ENCODE peak calls at places on chromosomes 11 and 22, in four cellular contexts. U is cardiac fibroblast, D is heart right ventricle, B is OCI-LY7. T is an unnamed sample.

GRCh38 chr11:32172771-32173170 is 81.9 kb downstream of the RCN1 start:
- DNase-seq in U (peak), D (no peak), B (no peak), T (no peak)

GRCh38 chr11:95230054-95231034 is 658 bp downstream of the SESN3 start:
- DNase-seq in U (peak), D (peak), B (peak), T (no peak)

GRCh38 chr11:122681070-122681469 is 25.5 kb downstream of the UBASH3B start:
- DNase-seq in U (peak), D (no peak), B (no peak), T (no peak)

GRCh38 chr11:115345840-115346239 is 158.4 kb downstream of the CADM1 start:
- DNase-seq in U (no peak), D (no peak), B (no peak), T (no peak)

GRCh38 chr11:105719073-105719846 is 109.4 kb downstream of the GRIA4 start:
- DNase-seq in U (peak), D (no peak), B (no peak), T (no peak)

GRCh38 chr11:21343204-21343603 is 673.8 kb downstream of the NELL1 start:
- DNase-seq in U (no peak), D (no peak), B (no peak), T (no peak)

GRCh38 chr11:1303196-1303821 is 6.1 kb downstream of the TOLLIP start:
- DNase-seq in U (peak), D (no peak), B (no peak), T (no peak)

GRCh38 chr11:67095214-67095507 is 23.9 kb upstream of the KDM2A start:
- DNase-seq in U (no peak), D (no peak), B (no peak), T (no peak)

GRCh38 chr22:37337204-37337943 is 55.1 kb downstream of the CYTH4 start:
- DNase-seq in U (peak), D (no peak), B (no peak), T (no peak)

GRCh38 chr11:110919241-110919893 is 207.1 kb upstream of the ARHGAP20 start:
- DNase-seq in U (no peak), D (no peak), B (no peak), T (no peak)

GRCh38 chr11:69293819-69294505 is at the start of gene MYEOV:
- DNase-seq in U (peak), D (no peak), B (peak), T (no peak)

GRCh38 chr11:118841469-118842222 is 42.0 kb upstream of the CXCR5 start:
- DNase-seq in U (no peak), D (no peak), B (peak), T (no peak)

GRCh38 chr22:46369716-46370583 is 34.4 kb downstream of the TRMU start:
- DNase-seq in U (no peak), D (no peak), B (no peak), T (no peak)

GRCh38 chr11:9577551-9577950 is 4.1 kb downstream of the WEE1 start:
- DNase-seq in U (peak), D (no peak), B (peak), T (no peak)

GRCh38 chr22:38924197-38924952 is 33.0 kb upstream of the APOBEC3A start:
- DNase-seq in U (peak), D (peak), B (no peak), T (peak)

GRCh38 chr11:66686801-66687750 is 9.4 kb upstream of the RBM4B start:
- DNase-seq in U (no peak), D (no peak), B (no peak), T (no peak)

GRCh38 chr22:45197606-45198462 is 34.1 kb downstream of the NUP50 start:
- DNase-seq in U (no peak), D (no peak), B (no peak), T (no peak)

GRCh38 chr11:60795291-60795690 is 10.2 kb downstream of the MS4A10 start:
- DNase-seq in U (no peak), D (no peak), B (no peak), T (no peak)

GRCh38 chr11:111225871-111226270 is 19.7 kb upstream of the POU2AF2 start:
- DNase-seq in U (no peak), D (no peak), B (no peak), T (no peak)

GRCh38 chr11:62546937-62547625 is 475 bp upstream of the AHNAK start:
- DNase-seq in U (peak), D (no peak), B (no peak), T (no peak)

GRCh38 chr11:27205779-27206549 is 157.1 kb downstream of the CCDC34 start:
- DNase-seq in U (no peak), D (no peak), B (no peak), T (no peak)

GRCh38 chr22:37636186-37636948 is 3.1 kb upstream of the SH3BP1 start:
- DNase-seq in U (peak), D (no peak), B (no peak), T (no peak)

GRCh38 chr11:36240746-36241295 is 48.4 kb downstream of the COMMD9 start:
- DNase-seq in U (no peak), D (no peak), B (no peak), T (no peak)

GRCh38 chr11:7278314-7278917 is 26.7 kb downstream of the SYT9 start:
- DNase-seq in U (peak), D (no peak), B (peak), T (no peak)
- TF ChIP-seq CTCF in U (peak), D (peak), B (peak), T (peak)

GRCh38 chr11:130980463-130980862 is 64.2 kb upstream of the SNX19 start:
- DNase-seq in U (no peak), D (no peak), B (no peak), T (no peak)

DNA sequence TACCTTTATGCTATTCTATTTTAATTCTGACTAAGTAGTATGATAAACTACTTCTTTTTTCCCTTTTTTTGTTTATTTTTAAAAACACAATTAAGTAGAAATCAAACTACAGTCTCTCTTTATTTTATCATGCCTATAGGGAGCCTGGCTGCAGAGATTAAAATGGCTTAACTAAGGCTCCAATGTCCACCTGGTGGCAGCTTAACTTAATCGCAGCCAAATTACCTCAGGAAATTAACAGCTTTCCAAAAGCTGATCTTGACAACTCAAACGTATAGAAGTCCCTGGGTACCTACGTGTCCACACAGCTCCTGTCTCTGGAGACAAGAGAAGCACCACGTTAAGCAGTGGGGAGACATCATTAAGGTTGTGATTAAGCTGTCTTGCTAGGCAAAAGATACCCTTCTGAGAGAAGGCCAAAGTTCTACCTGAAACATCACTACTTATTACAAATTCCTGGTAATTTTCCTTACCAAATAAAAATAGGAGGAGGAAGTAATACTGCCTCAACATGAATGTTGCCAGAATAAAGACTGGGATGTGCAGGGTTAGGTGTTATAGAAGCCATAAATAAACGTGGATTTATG is 63.2 kb upstream of the SNX19 start:
- DNase-seq in U (peak), D (no peak), B (peak), T (no peak)
- TF ChIP-seq CTCF in U (peak), D (peak), B (peak), T (peak)

GRCh38 chr11:12868315-12869073 is 140.6 kb upstream of the RASSF10 start:
- DNase-seq in U (peak), D (no peak), B (no peak), T (no peak)
- TF ChIP-seq CTCF in U (peak), D (peak), B (peak), T (peak)

DNA sequence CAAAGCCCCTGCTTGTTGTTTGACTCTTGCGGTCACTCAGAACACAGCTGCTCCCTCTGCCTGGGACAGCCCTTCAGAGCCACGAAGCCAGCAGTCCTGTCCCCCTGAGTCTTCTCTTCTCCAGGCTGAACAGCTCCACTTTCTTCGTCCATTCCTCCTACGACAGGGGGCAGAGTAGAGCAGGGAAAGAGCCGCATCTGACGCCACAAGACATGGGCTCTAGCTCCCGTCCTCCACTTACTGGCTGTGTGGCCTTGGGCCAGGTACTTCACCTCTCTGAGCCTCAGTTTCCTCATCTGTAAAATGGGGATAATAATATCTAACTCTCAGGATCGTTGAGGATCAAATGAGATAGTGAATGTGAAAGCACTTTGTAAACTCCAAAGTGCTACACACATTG is 29.9 kb downstream of the CHRDL2 start:
- DNase-seq in U (peak), D (no peak), B (peak), T (no peak)
- TF ChIP-seq CTCF in U (peak), D (peak), B (peak), T (peak)

DNA sequence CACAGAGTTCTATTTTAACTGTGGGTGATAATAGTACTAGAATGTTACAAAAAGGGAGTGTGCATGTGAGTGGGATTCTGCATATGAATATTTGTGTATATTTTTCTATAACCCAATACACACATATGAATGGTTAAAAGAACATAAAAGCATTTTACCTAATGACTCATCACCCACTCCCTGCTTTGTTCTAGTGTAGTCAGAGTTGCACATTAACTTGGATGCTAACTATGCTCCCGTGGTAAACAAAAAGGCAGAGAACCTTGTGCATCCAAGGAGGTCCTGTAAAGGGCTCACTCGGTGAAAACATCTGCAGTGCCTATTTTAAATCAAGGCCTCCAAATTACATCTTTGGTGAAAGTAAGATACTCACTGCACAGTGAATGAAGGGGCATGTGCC is 1289.4 kb downstream of the LRRC4C start:
- DNase-seq in U (no peak), D (no peak), B (no peak), T (no peak)
- TF ChIP-seq CTCF in U (no peak), D (no peak), B (no peak), T (no peak)

GRCh38 chr11:108871867-108872266 is 207.0 kb downstream of the DDX10 start:
- DNase-seq in U (peak), D (no peak), B (no peak), T (no peak)
- TF ChIP-seq CTCF in U (no peak), D (no peak), B (no peak), T (no peak)

GRCh38 chr11:125155100-125155444 is 9.5 kb upstream of the PKNOX2 start:
- DNase-seq in U (no peak), D (no peak), B (no peak), T (no peak)
- TF ChIP-seq CTCF in U (no peak), D (no peak), B (no peak), T (no peak)

GRCh38 chr11:86535773-86536172 is 136.6 kb downstream of the ME3 start:
- DNase-seq in U (no peak), D (no peak), B (no peak), T (no peak)

GRCh38 chr11:86538223-86538548 is 134.2 kb downstream of the ME3 start:
- DNase-seq in U (no peak), D (no peak), B (no peak), T (no peak)

GRCh38 chr11:86537541-86538222 is 134.7 kb downstream of the ME3 start:
- DNase-seq in U (peak), D (no peak), B (no peak), T (no peak)
- TF ChIP-seq CTCF in U (no peak), D (no peak), B (no peak), T (no peak)

DNA sequence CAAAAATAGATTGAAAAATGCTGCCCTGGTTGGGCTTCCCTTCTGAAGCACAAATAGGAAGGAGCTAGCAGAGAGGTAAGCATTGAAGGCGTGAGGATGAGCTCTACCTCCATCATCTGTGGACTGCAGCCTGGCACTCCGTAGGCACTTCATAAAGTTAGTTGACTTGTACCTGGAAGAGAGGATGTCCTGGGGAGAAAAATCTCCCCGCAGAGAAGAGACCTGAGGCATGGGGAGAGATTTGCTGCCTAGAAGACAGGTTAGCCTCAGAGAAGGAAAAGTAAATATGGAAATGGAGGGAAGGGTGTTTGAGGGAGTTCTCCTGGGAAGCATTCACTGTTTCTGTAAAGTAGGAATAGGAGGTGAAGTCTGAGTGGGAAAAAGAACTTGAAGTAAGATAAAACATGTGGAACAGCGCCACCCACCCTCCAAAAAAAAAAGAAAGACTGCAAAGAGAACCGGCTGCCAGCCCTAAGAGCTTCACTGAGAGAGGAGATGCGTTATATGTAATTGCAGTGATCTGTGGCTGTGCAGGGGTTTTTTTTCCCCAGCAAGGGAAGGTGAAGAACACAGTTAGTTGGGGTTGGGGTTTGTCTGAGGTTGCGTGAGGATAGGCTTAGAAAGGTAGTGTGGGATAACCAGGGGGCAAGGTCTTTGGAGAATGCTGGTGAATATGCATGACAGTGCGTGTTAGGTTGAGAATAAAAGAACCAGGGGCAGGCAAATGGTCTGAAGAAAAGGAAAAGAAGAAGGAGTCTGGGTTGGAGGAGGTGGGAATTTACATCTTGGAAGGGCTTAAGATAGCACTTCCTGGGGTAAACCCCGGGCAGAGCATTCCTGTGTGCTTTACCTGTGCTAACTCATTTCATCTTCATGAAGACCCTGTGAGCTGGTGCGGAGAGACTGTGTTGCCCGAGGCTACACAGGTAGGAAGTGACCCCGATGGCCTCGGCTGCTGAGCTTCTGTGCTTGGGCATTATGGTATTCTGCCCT is 16.0 kb downstream of the TNRC6B start:
- DNase-seq in U (peak), D (no peak), B (no peak), T (no peak)
- TF ChIP-seq CTCF in U (peak), D (peak), B (peak), T (peak)

GRCh38 chr22:30047364-30047738 is 32.9 kb upstream of the HORMAD2 start:
- DNase-seq in U (peak), D (no peak), B (peak), T (no peak)
- TF ChIP-seq CTCF in U (no peak), D (peak), B (no peak), T (no peak)